ENCODE peak calls at places on chromosomes 3 and 15, in eight cellular contexts. One of them, this sample, is unnamed.

GRCh38 chr15:68304611-68305337 is 27.2 kb downstream of the FEM1B start:
- DNase-seq in NCI-H1436: no peak
- DNase-seq in NCI-H2081: no peak
- DNase-seq in iris pigment epithelial cell: no peak
- DNase-seq in C1 segment of cervical spinal cord: no peak
- DNase-seq in PC-3: no peak
- DNase-seq in HFFc6: no peak
- DNase-seq in GM20000: no peak
- DNase-seq in this sample: no peak

GRCh38 chr3:155014953-155015352 is 65.2 kb upstream of the MME start:
- DNase-seq in NCI-H1436: no peak
- DNase-seq in NCI-H2081: no peak
- DNase-seq in iris pigment epithelial cell: no peak
- DNase-seq in C1 segment of cervical spinal cord: no peak
- DNase-seq in PC-3: no peak
- DNase-seq in HFFc6: no peak
- DNase-seq in GM20000: no peak
- DNase-seq in this sample: no peak

GRCh38 chr3:159882784-159883779 is 105.6 kb upstream of the IL12A start:
- DNase-seq in NCI-H1436: peak
- DNase-seq in NCI-H2081: no peak
- DNase-seq in iris pigment epithelial cell: peak
- DNase-seq in C1 segment of cervical spinal cord: no peak
- DNase-seq in PC-3: peak
- DNase-seq in HFFc6: peak
- DNase-seq in GM20000: no peak
- DNase-seq in this sample: no peak

GRCh38 chr3:156620901-156621300 is 53.5 kb upstream of the TIPARP start:
- DNase-seq in NCI-H1436: no peak
- DNase-seq in NCI-H2081: no peak
- DNase-seq in iris pigment epithelial cell: no peak
- DNase-seq in C1 segment of cervical spinal cord: no peak
- DNase-seq in PC-3: no peak
- DNase-seq in HFFc6: no peak
- DNase-seq in GM20000: no peak
- DNase-seq in this sample: no peak

GRCh38 chr3:112351823-112352222 is 18.9 kb downstream of the CD200 start:
- DNase-seq in NCI-H1436: peak
- DNase-seq in NCI-H2081: no peak
- DNase-seq in iris pigment epithelial cell: no peak
- DNase-seq in C1 segment of cervical spinal cord: no peak
- DNase-seq in PC-3: no peak
- DNase-seq in HFFc6: no peak
- DNase-seq in GM20000: no peak
- DNase-seq in this sample: peak

GRCh38 chr3:8524249-8524648 is 22.6 kb downstream of the LMCD1 start:
- DNase-seq in NCI-H1436: no peak
- DNase-seq in NCI-H2081: no peak
- DNase-seq in iris pigment epithelial cell: no peak
- DNase-seq in C1 segment of cervical spinal cord: no peak
- DNase-seq in PC-3: peak
- DNase-seq in HFFc6: no peak
- DNase-seq in GM20000: no peak
- DNase-seq in this sample: no peak

GRCh38 chr3:123749716-123750115 is 134.4 kb downstream of the MYLK start:
- DNase-seq in NCI-H1436: no peak
- DNase-seq in NCI-H2081: no peak
- DNase-seq in iris pigment epithelial cell: peak
- DNase-seq in C1 segment of cervical spinal cord: no peak
- DNase-seq in PC-3: peak
- DNase-seq in HFFc6: peak
- DNase-seq in GM20000: no peak
- DNase-seq in this sample: no peak

GRCh38 chr3:53602866-53603265 is 108.5 kb downstream of the CACNA1D start:
- DNase-seq in NCI-H1436: no peak
- DNase-seq in NCI-H2081: no peak
- DNase-seq in iris pigment epithelial cell: no peak
- DNase-seq in C1 segment of cervical spinal cord: no peak
- DNase-seq in PC-3: no peak
- DNase-seq in HFFc6: no peak
- DNase-seq in GM20000: no peak
- DNase-seq in this sample: no peak

GRCh38 chr15:90018216-90018831 is 17.2 kb downstream of the ZNF710 start:
- DNase-seq in NCI-H1436: no peak
- DNase-seq in NCI-H2081: no peak
- DNase-seq in iris pigment epithelial cell: no peak
- DNase-seq in C1 segment of cervical spinal cord: no peak
- DNase-seq in PC-3: no peak
- DNase-seq in HFFc6: no peak
- DNase-seq in GM20000: no peak
- DNase-seq in this sample: no peak

GRCh38 chr15:79858469-79858868 is 38.3 kb downstream of the MTHFS start:
- DNase-seq in NCI-H1436: no peak
- DNase-seq in NCI-H2081: no peak
- DNase-seq in iris pigment epithelial cell: no peak
- DNase-seq in C1 segment of cervical spinal cord: no peak
- DNase-seq in PC-3: peak
- DNase-seq in HFFc6: no peak
- DNase-seq in GM20000: no peak
- DNase-seq in this sample: no peak

GRCh38 chr3:27281671-27282150 is 87.5 kb downstream of the NEK10 start:
- DNase-seq in NCI-H1436: no peak
- DNase-seq in NCI-H2081: no peak
- DNase-seq in iris pigment epithelial cell: no peak
- DNase-seq in C1 segment of cervical spinal cord: no peak
- DNase-seq in PC-3: no peak
- DNase-seq in HFFc6: no peak
- DNase-seq in GM20000: no peak
- DNase-seq in this sample: no peak

GRCh38 chr3:101167341-101167740 is 153.0 kb downstream of the IMPG2 start:
- DNase-seq in NCI-H1436: no peak
- DNase-seq in NCI-H2081: no peak
- DNase-seq in iris pigment epithelial cell: no peak
- DNase-seq in C1 segment of cervical spinal cord: no peak
- DNase-seq in PC-3: no peak
- DNase-seq in HFFc6: no peak
- DNase-seq in GM20000: no peak
- DNase-seq in this sample: no peak

GRCh38 chr3:46717447-46718231 is at the start of gene PRSS50:
- DNase-seq in NCI-H1436: no peak
- DNase-seq in NCI-H2081: no peak
- DNase-seq in iris pigment epithelial cell: no peak
- DNase-seq in C1 segment of cervical spinal cord: no peak
- DNase-seq in PC-3: no peak
- DNase-seq in HFFc6: no peak
- DNase-seq in GM20000: peak
- DNase-seq in this sample: no peak

GRCh38 chr3:121924734-121925133 is 30.5 kb downstream of the SLC15A2 start:
- DNase-seq in NCI-H1436: no peak
- DNase-seq in NCI-H2081: no peak
- DNase-seq in iris pigment epithelial cell: no peak
- DNase-seq in C1 segment of cervical spinal cord: no peak
- DNase-seq in PC-3: no peak
- DNase-seq in HFFc6: no peak
- DNase-seq in GM20000: no peak
- DNase-seq in this sample: no peak

GRCh38 chr15:99566157-99566900 is 545 bp downstream of the MEF2A start:
- DNase-seq in NCI-H1436: no peak
- DNase-seq in NCI-H2081: no peak
- DNase-seq in iris pigment epithelial cell: peak
- DNase-seq in C1 segment of cervical spinal cord: peak
- DNase-seq in PC-3: peak
- DNase-seq in HFFc6: no peak
- DNase-seq in GM20000: peak
- DNase-seq in this sample: no peak

GRCh38 chr3:120415756-120416155 is 35.0 kb downstream of the FSTL1 start:
- DNase-seq in NCI-H1436: no peak
- DNase-seq in NCI-H2081: no peak
- DNase-seq in iris pigment epithelial cell: no peak
- DNase-seq in C1 segment of cervical spinal cord: no peak
- DNase-seq in PC-3: no peak
- DNase-seq in HFFc6: no peak
- DNase-seq in GM20000: no peak
- DNase-seq in this sample: no peak

GRCh38 chr3:186239321-186239720 is 122.7 kb downstream of the DGKG start:
- DNase-seq in NCI-H1436: peak
- DNase-seq in NCI-H2081: no peak
- DNase-seq in iris pigment epithelial cell: peak
- DNase-seq in C1 segment of cervical spinal cord: no peak
- DNase-seq in PC-3: peak
- DNase-seq in HFFc6: no peak
- DNase-seq in GM20000: no peak
- DNase-seq in this sample: peak

GRCh38 chr15:22980189-22981136 is at the start of gene CYFIP1:
- DNase-seq in NCI-H1436: no peak
- DNase-seq in NCI-H2081: peak
- DNase-seq in iris pigment epithelial cell: peak
- DNase-seq in C1 segment of cervical spinal cord: peak
- DNase-seq in PC-3: peak
- DNase-seq in HFFc6: peak
- DNase-seq in GM20000: peak
- DNase-seq in this sample: no peak

GRCh38 chr15:91469627-91470567 is 369.8 kb downstream of the SV2B start:
- DNase-seq in NCI-H1436: no peak
- DNase-seq in NCI-H2081: no peak
- DNase-seq in iris pigment epithelial cell: no peak
- DNase-seq in C1 segment of cervical spinal cord: no peak
- DNase-seq in PC-3: no peak
- DNase-seq in HFFc6: no peak
- DNase-seq in GM20000: no peak
- DNase-seq in this sample: no peak

GRCh38 chr15:77500986-77501385 is 80.3 kb downstream of the HMG20A start:
- DNase-seq in NCI-H1436: no peak
- DNase-seq in NCI-H2081: no peak
- DNase-seq in iris pigment epithelial cell: peak
- DNase-seq in C1 segment of cervical spinal cord: no peak
- DNase-seq in PC-3: no peak
- DNase-seq in HFFc6: peak
- DNase-seq in GM20000: no peak
- DNase-seq in this sample: no peak

GRCh38 chr3:80521081-80521480 is 753.3 kb upstream of the ROBO1 start:
- DNase-seq in NCI-H1436: no peak
- DNase-seq in NCI-H2081: no peak
- DNase-seq in iris pigment epithelial cell: no peak
- DNase-seq in C1 segment of cervical spinal cord: no peak
- DNase-seq in PC-3: peak
- DNase-seq in HFFc6: no peak
- DNase-seq in GM20000: no peak
- DNase-seq in this sample: no peak

GRCh38 chr15:70526974-70527325 is 236.4 kb downstream of the UACA start:
- DNase-seq in NCI-H1436: no peak
- DNase-seq in NCI-H2081: no peak
- DNase-seq in iris pigment epithelial cell: no peak
- DNase-seq in C1 segment of cervical spinal cord: no peak
- DNase-seq in PC-3: no peak
- DNase-seq in HFFc6: no peak
- DNase-seq in GM20000: no peak
- DNase-seq in this sample: no peak

GRCh38 chr3:157110761-157111238 is 49.1 kb downstream of the CCNL1 start:
- DNase-seq in NCI-H1436: no peak
- DNase-seq in NCI-H2081: no peak
- DNase-seq in iris pigment epithelial cell: no peak
- DNase-seq in C1 segment of cervical spinal cord: no peak
- DNase-seq in PC-3: no peak
- DNase-seq in HFFc6: no peak
- DNase-seq in GM20000: no peak
- DNase-seq in this sample: no peak

This sample was measured in NCI-H1092.